ENCODE peak calls at places on chromosomes 5 and 9, in six cellular contexts. Q, M, H, S, Z and D are unnamed samples.

GRCh38 chr9:130017035-130017909 is 25.7 kb downstream of the FNBP1 start:
- DNase-seq in Q (no peak), M (no peak), H (no peak), S (no peak), Z (no peak), D (no peak)

GRCh38 chr5:150116667-150117395 is 30.5 kb upstream of the CSF1R start:
- DNase-seq in Q (no peak), M (no peak), H (no peak), S (no peak), Z (no peak), D (no peak)

GRCh38 chr9:36999728-37000333 is 34.2 kb downstream of the PAX5 start:
- DNase-seq in Q (no peak), M (no peak), H (no peak), S (no peak), Z (no peak), D (no peak)

GRCh38 chr9:19127881-19128719 is 808 bp upstream of the PLIN2 start:
- DNase-seq in Q (no peak), M (no peak), H (peak; percentile 61), S (peak; percentile 37), Z (no peak), D (peak; percentile 16)

GRCh38 chr9:92325991-92326500 is 293 bp downstream of the CENPP start:
- DNase-seq in Q (no peak), M (no peak), H (no peak), S (no peak), Z (no peak), D (peak; percentile 41)

GRCh38 chr9:89078860-89079259 is 87.6 kb downstream of the S1PR3 start:
- DNase-seq in Q (no peak), M (peak; percentile 33), H (no peak), S (no peak), Z (no peak), D (no peak)

GRCh38 chr5:109479260-109479860 is 69.6 kb upstream of the PJA2 start:
- DNase-seq in Q (no peak), M (no peak), H (peak; percentile 13), S (no peak), Z (no peak), D (peak; percentile 23)

GRCh38 chr5:79872309-79872708 is 118.8 kb downstream of the MTX3 start:
- DNase-seq in Q (no peak), M (no peak), H (no peak), S (no peak), Z (no peak), D (no peak)

GRCh38 chr9:112905084-112905483 is 14.4 kb upstream of the SLC46A2 start:
- DNase-seq in Q (no peak), M (no peak), H (no peak), S (no peak), Z (no peak), D (no peak)

GRCh38 chr5:35009657-35010056 is 38.1 kb downstream of the AGXT2 start:
- DNase-seq in Q (no peak), M (no peak), H (no peak), S (no peak), Z (no peak), D (no peak)

GRCh38 chr9:137488330-137488653 is 29.2 kb upstream of the NSMF start:
- DNase-seq in Q (peak; percentile 55), M (no peak), H (no peak), S (no peak), Z (no peak), D (no peak)

GRCh38 chr5:59893436-59894227 is at the start of gene PDE4D:
- DNase-seq in Q (peak; percentile 58), M (no peak), H (no peak), S (peak; percentile 39), Z (no peak), D (peak; percentile 40)

GRCh38 chr5:126443374-126443851 is 20.2 kb downstream of the GRAMD2B start:
- DNase-seq in Q (no peak), M (no peak), H (peak; percentile 84), S (no peak), Z (no peak), D (peak; percentile 34)

GRCh38 chr9:36847781-36848673 is 186.0 kb downstream of the PAX5 start:
- DNase-seq in Q (no peak), M (no peak), H (no peak), S (no peak), Z (no peak), D (no peak)

GRCh38 chr9:77475641-77476473 is 172.3 kb downstream of the GNA14 start:
- DNase-seq in Q (no peak), M (no peak), H (peak; percentile 85), S (no peak), Z (peak; percentile 11), D (peak; percentile 45)

GRCh38 chr5:54457094-54457531 is 1.6 kb downstream of the HSPB3 start:
- DNase-seq in Q (no peak), M (peak; percentile 51), H (no peak), S (no peak), Z (no peak), D (no peak)

GRCh38 chr9:94887721-94888120 is 161.2 kb downstream of the AOPEP start:
- DNase-seq in Q (no peak), M (no peak), H (no peak), S (no peak), Z (no peak), D (no peak)

GRCh38 chr5:106873558-106873957 is 797.2 kb downstream of the EFNA5 start:
- DNase-seq in Q (peak; percentile 20), M (no peak), H (no peak), S (no peak), Z (no peak), D (no peak)

GRCh38 chr5:176596689-176597416 is 13.1 kb downstream of the GPRIN1 start:
- DNase-seq in Q (no peak), M (no peak), H (peak; percentile 77), S (peak; percentile 38), Z (peak; percentile 60), D (peak; percentile 86)

GRCh38 chr5:113242481-113243348 is 192.1 kb downstream of the TSSK1B start:
- DNase-seq in Q (no peak), M (no peak), H (no peak), S (no peak), Z (no peak), D (no peak)

GRCh38 chr5:154505567-154505966 is 27.5 kb upstream of the HAND1 start:
- DNase-seq in Q (peak; percentile 49), M (no peak), H (no peak), S (no peak), Z (no peak), D (no peak)

GRCh38 chr5:30749971-30750370 is 443.5 kb upstream of the CDH6 start:
- DNase-seq in Q (no peak), M (no peak), H (no peak), S (no peak), Z (no peak), D (no peak)

GRCh38 chr5:124808842-124809268 is 62.4 kb upstream of the ZNF608 start:
- DNase-seq in Q (no peak), M (no peak), H (no peak), S (no peak), Z (no peak), D (no peak)

GRCh38 chr5:31471916-31472315 is 60.0 kb downstream of the DROSHA start:
- DNase-seq in Q (no peak), M (no peak), H (no peak), S (no peak), Z (no peak), D (no peak)

GRCh38 chr5:180787025-180787424 is 15.6 kb downstream of the MGAT1 start:
- DNase-seq in Q (peak; percentile 57), M (no peak), H (no peak), S (no peak), Z (no peak), D (no peak)

GRCh38 chr5:141223112-141223783 is at the start of gene PCDHB14:
- DNase-seq in Q (peak; percentile 34), M (no peak), H (peak; percentile 5), S (no peak), Z (no peak), D (no peak)

GRCh38 chr5:80760680-80761079 is 105.9 kb upstream of the DHFR start:
- DNase-seq in Q (no peak), M (no peak), H (no peak), S (no peak), Z (no peak), D (no peak)

GRCh38 chr9:114085404-114085803 is 7.3 kb upstream of the AMBP start:
- DNase-seq in Q (no peak), M (no peak), H (no peak), S (no peak), Z (no peak), D (no peak)

GRCh38 chr9:134026561-134026960 is 1.3 kb downstream of the BRD3OS start:
- DNase-seq in Q (peak; percentile 10), M (no peak), H (no peak), S (no peak), Z (no peak), D (no peak)

GRCh38 chr5:67353500-67353931 is 156.9 kb upstream of the CD180 start:
- DNase-seq in Q (no peak), M (no peak), H (no peak), S (no peak), Z (no peak), D (no peak)

GRCh38 chr9:36163840-36164175 is 5.4 kb upstream of the CCIN start:
- DNase-seq in Q (peak; percentile 8), M (no peak), H (no peak), S (no peak), Z (no peak), D (no peak)

GRCh38 chr9:27457445-27457844 is 66.6 kb upstream of the IFNK start:
- DNase-seq in Q (no peak), M (no peak), H (no peak), S (no peak), Z (no peak), D (no peak)

GRCh38 chr5:137561572-137561971 is 62.4 kb upstream of the SPOCK1 start:
- DNase-seq in Q (no peak), M (no peak), H (no peak), S (no peak), Z (no peak), D (no peak)

GRCh38 chr9:22211588-22212360 is 202.7 kb upstream of the CDKN2B start:
- DNase-seq in Q (no peak), M (peak; percentile 83), H (no peak), S (no peak), Z (no peak), D (no peak)

GRCh38 chr9:135927195-135928013 is 20.1 kb upstream of the CAMSAP1 start:
- DNase-seq in Q (no peak), M (no peak), H (no peak), S (no peak), Z (no peak), D (no peak)

GRCh38 chr9:37498457-37498856 is 12.7 kb downstream of the POLR1E start:
- DNase-seq in Q (no peak), M (no peak), H (no peak), S (no peak), Z (no peak), D (no peak)

GRCh38 chr9:92257327-92257726 is 36.2 kb downstream of the IARS1 start:
- DNase-seq in Q (no peak), M (no peak), H (no peak), S (no peak), Z (no peak), D (no peak)